ENCODE peak calls at places on chromosome 1, in nine cellular contexts. L is neural progenitor cell, X is suprapubic skin, I is A549, H is brain microvascular endothelial cell, T is fibroblast of lung, E is kidney, O is tibial nerve, A is AG04450. D is an unnamed sample.

GRCh38 chr1:7590426-7590790 is 180.7 kb upstream of the VAMP3 start:
- DNase-seq in L (no peak), X (peak), I (no peak), H (no peak), T (no peak), E (no peak), O (no peak), A (no peak), D (no peak)

GRCh38 chr1:32870615-32871363 is at the start of gene FNDC5:
- DNase-seq in L (peak), X (no peak), I (no peak), H (no peak), T (peak), E (no peak), O (no peak), A (no peak), D (no peak)

GRCh38 chr1:201313086-201313485 is 29.8 kb downstream of the PKP1 start:
- DNase-seq in L (no peak), X (no peak), I (no peak), H (no peak), T (no peak), E (no peak), O (no peak), A (no peak), D (no peak)

GRCh38 chr1:78038491-78038939 is 7.3 kb upstream of the GIPC2 start:
- DNase-seq in L (no peak), X (no peak), I (peak), H (no peak), T (peak), E (no peak), O (no peak), A (peak), D (no peak)

GRCh38 chr1:27605796-27606707 is 2.1 kb upstream of the AHDC1 start:
- DNase-seq in L (peak), X (no peak), I (peak), H (no peak), T (peak), E (no peak), O (peak), A (peak), D (no peak)

GRCh38 chr1:40003156-40004093 is 37.1 kb upstream of the CAP1 start:
- DNase-seq in L (no peak), X (no peak), I (no peak), H (no peak), T (no peak), E (no peak), O (no peak), A (no peak), D (no peak)

GRCh38 chr1:206736878-206737728 is 33.5 kb upstream of the IL19 start:
- DNase-seq in L (no peak), X (no peak), I (no peak), H (no peak), T (no peak), E (no peak), O (no peak), A (no peak), D (no peak)

GRCh38 chr1:206464456-206464964 is 5.8 kb upstream of the IKBKE start:
- DNase-seq in L (no peak), X (no peak), I (peak), H (peak), T (peak), E (no peak), O (peak), A (peak), D (peak)

GRCh38 chr1:185213086-185213485 is 56.1 kb downstream of the SWT1 start:
- DNase-seq in L (no peak), X (no peak), I (no peak), H (no peak), T (peak), E (no peak), O (no peak), A (peak), D (no peak)

GRCh38 chr1:119275930-119276215 is 92.7 kb upstream of the HAO2 start:
- DNase-seq in L (no peak), X (no peak), I (no peak), H (no peak), T (no peak), E (no peak), O (no peak), A (no peak), D (no peak)

GRCh38 chr1:245046310-245046709 is 108.5 kb upstream of the KIF26B start:
- DNase-seq in L (no peak), X (no peak), I (no peak), H (no peak), T (no peak), E (no peak), O (no peak), A (no peak), D (no peak)

GRCh38 chr1:29682918-29683314 is 446.6 kb downstream of the PTPRU start:
- DNase-seq in L (no peak), X (peak), I (no peak), H (no peak), T (peak), E (no peak), O (peak), A (no peak), D (no peak)

GRCh38 chr1:21906173-21907078 is 30.7 kb downstream of the HSPG2 start:
- DNase-seq in L (no peak), X (peak), I (no peak), H (no peak), T (no peak), E (peak), O (peak), A (no peak), D (no peak)

GRCh38 chr1:63758805-63759204 is 15.0 kb upstream of the ROR1 start:
- DNase-seq in L (no peak), X (no peak), I (no peak), H (no peak), T (no peak), E (no peak), O (no peak), A (no peak), D (no peak)

GRCh38 chr1:58785424-58786058 is 1.7 kb upstream of the JUN start:
- DNase-seq in L (peak), X (peak), I (no peak), H (no peak), T (peak), E (peak), O (peak), A (no peak), D (no peak)

GRCh38 chr1:58592521-58593134 is 15.6 kb upstream of the TACSTD2 start:
- DNase-seq in L (no peak), X (no peak), I (peak), H (peak), T (peak), E (peak), O (no peak), A (peak), D (peak)

GRCh38 chr1:156118175-156118868 is 3.8 kb downstream of the LMNA start:
- DNase-seq in L (no peak), X (no peak), I (no peak), H (no peak), T (no peak), E (peak), O (no peak), A (no peak), D (no peak)

GRCh38 chr1:20151906-20152598 is 12.9 kb downstream of the PLA2G2F start:
- DNase-seq in L (peak), X (peak), I (peak), H (peak), T (peak), E (peak), O (peak), A (peak), D (no peak)
- H3K4me3 ChIP-seq in L (peak), X (peak), I (peak), H (peak), T (peak), E (peak), O (peak), A (peak), D (peak)

GRCh38 chr1:4467241-4467640 is 187.2 kb upstream of the AJAP1 start:
- DNase-seq in L (no peak), X (no peak), I (no peak), H (no peak), T (no peak), E (no peak), O (no peak), A (no peak), D (no peak)
- TF ChIP-seq CTCF in L (no peak), X (no peak), I (no peak), H (no peak), T (no peak), E (no peak), O (no peak), A (no peak), D (no peak)

DNA sequence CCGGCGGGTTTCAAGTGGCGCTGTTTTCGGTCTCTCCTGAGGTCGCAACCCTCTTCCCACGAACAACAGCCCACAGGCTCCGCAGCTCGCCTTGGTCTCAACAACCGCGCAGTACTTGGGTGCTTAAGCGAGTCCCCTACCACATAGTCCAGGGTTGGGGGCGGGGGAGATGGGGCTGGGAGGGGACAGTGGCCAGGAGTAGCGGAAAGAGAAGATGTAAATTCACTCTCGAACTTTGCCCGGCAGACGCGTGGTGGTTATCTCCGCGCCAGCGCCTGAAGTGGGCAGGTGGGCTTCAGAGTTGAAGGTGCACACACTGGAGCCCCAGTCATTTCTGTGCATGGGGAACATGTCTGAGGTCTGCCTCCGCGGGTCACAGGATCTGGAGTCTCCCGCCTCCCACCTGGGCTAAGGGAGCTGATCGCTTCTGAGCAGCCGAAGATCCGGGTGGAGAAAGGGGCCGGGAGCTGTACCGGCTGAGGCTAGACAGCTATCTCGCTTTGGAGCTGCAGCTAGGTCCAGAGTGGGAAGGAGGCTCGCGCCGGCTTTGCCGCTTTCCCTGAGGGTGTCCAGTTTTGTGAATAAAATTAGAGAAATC is 4.3 kb upstream of the FOXD2 start:
- DNase-seq in L (no peak), X (no peak), I (no peak), H (no peak), T (no peak), E (no peak), O (no peak), A (no peak), D (no peak)
- H3K4me3 ChIP-seq in L (peak), X (peak), I (no peak), H (no peak), T (no peak), E (no peak), O (peak), A (peak), D (no peak)

GRCh38 chr1:172609528-172609927 is 49.4 kb upstream of the FASLG start:
- DNase-seq in L (no peak), X (no peak), I (peak), H (no peak), T (peak), E (no peak), O (no peak), A (no peak), D (no peak)
- TF ChIP-seq CTCF in L (peak), X (no peak), I (peak), H (peak), T (no peak), E (no peak), O (no peak), A (peak), D (peak)

GRCh38 chr1:1345384-1345783 is 3.8 kb downstream of the DVL1 start:
- DNase-seq in L (no peak), X (no peak), I (no peak), H (no peak), T (no peak), E (no peak), O (no peak), A (no peak), D (no peak)
- H3K4me3 ChIP-seq in L (no peak), X (no peak), I (peak), H (no peak), T (no peak), E (no peak), O (peak), A (no peak), D (no peak)